ENCODE peak calls at places on chromosomes 1 and 21, in ten cellular contexts. One of them, this sample, is unnamed.

GRCh38 chr1:220528049-220528678 is at the start of gene MARK1:
- DNase-seq in nucleus accumbens: no peak
- DNase-seq in OCI-M1: no peak
- DNase-seq in H9: peak
- DNase-seq in H7: peak
- DNase-seq in fibroblast of the aortic adventitia: peak
- DNase-seq in NCI-H2029: peak
- DNase-seq in stimulated activated CD4-positive, alpha-beta T cell treated with anti-CD3 and anti-CD28 coated beads, Interleukin-1b, Interleukin-23, amount 100 ng/mL, for 1 hour: no peak
- DNase-seq in SW480: peak
- DNase-seq in NCI-H2081: peak
- DNase-seq in this sample: no peak

GRCh38 chr1:46152021-46152420 is 19.6 kb upstream of the PIK3R3 start:
- DNase-seq in SW480: no peak
- DNase-seq in stimulated activated CD4-positive, alpha-beta T cell treated with anti-CD3 and anti-CD28 coated beads, Interleukin-1b, Interleukin-23, amount 100 ng/mL, for 1 hour: no peak
- DNase-seq in fibroblast of the aortic adventitia: peak
- DNase-seq in H7: no peak
- DNase-seq in nucleus accumbens: no peak
- DNase-seq in NCI-H2081: no peak
- DNase-seq in H9: no peak
- DNase-seq in NCI-H2029: no peak
- DNase-seq in OCI-M1: no peak
- DNase-seq in this sample: peak

GRCh38 chr21:35281946-35282345 is 232.8 kb upstream of the RUNX1 start:
- DNase-seq in stimulated activated CD4-positive, alpha-beta T cell treated with anti-CD3 and anti-CD28 coated beads, Interleukin-1b, Interleukin-23, amount 100 ng/mL, for 1 hour: no peak
- DNase-seq in NCI-H2081: no peak
- DNase-seq in fibroblast of the aortic adventitia: no peak
- DNase-seq in NCI-H2029: no peak
- DNase-seq in H7: no peak
- DNase-seq in SW480: no peak
- DNase-seq in nucleus accumbens: no peak
- DNase-seq in H9: no peak
- DNase-seq in OCI-M1: peak
- DNase-seq in this sample: no peak

GRCh38 chr1:50637460-50637859 is 214.2 kb upstream of the DMRTA2 start:
- DNase-seq in H7: no peak
- DNase-seq in SW480: no peak
- DNase-seq in OCI-M1: no peak
- DNase-seq in nucleus accumbens: no peak
- DNase-seq in NCI-H2081: no peak
- DNase-seq in stimulated activated CD4-positive, alpha-beta T cell treated with anti-CD3 and anti-CD28 coated beads, Interleukin-1b, Interleukin-23, amount 100 ng/mL, for 1 hour: no peak
- DNase-seq in H9: no peak
- DNase-seq in fibroblast of the aortic adventitia: no peak
- DNase-seq in NCI-H2029: no peak
- DNase-seq in this sample: no peak

GRCh38 chr1:179178965-179179364 is 50.5 kb downstream of the ABL2 start:
- DNase-seq in OCI-M1: no peak
- DNase-seq in stimulated activated CD4-positive, alpha-beta T cell treated with anti-CD3 and anti-CD28 coated beads, Interleukin-1b, Interleukin-23, amount 100 ng/mL, for 1 hour: no peak
- DNase-seq in H9: no peak
- DNase-seq in fibroblast of the aortic adventitia: peak
- DNase-seq in nucleus accumbens: no peak
- DNase-seq in SW480: no peak
- DNase-seq in NCI-H2081: no peak
- DNase-seq in NCI-H2029: no peak
- DNase-seq in H7: no peak
- DNase-seq in this sample: no peak

GRCh38 chr1:1273152-1273534 is 511 bp downstream of the UBE2J2 start:
- DNase-seq in nucleus accumbens: no peak
- DNase-seq in OCI-M1: peak
- DNase-seq in stimulated activated CD4-positive, alpha-beta T cell treated with anti-CD3 and anti-CD28 coated beads, Interleukin-1b, Interleukin-23, amount 100 ng/mL, for 1 hour: no peak
- DNase-seq in H7: no peak
- DNase-seq in NCI-H2081: no peak
- DNase-seq in SW480: no peak
- DNase-seq in NCI-H2029: no peak
- DNase-seq in fibroblast of the aortic adventitia: no peak
- DNase-seq in H9: no peak
- DNase-seq in this sample: no peak

GRCh38 chr21:33844104-33844889 is 71.3 kb downstream of the ATP5PO start:
- DNase-seq in NCI-H2081: no peak
- DNase-seq in OCI-M1: no peak
- DNase-seq in fibroblast of the aortic adventitia: peak
- DNase-seq in stimulated activated CD4-positive, alpha-beta T cell treated with anti-CD3 and anti-CD28 coated beads, Interleukin-1b, Interleukin-23, amount 100 ng/mL, for 1 hour: no peak
- DNase-seq in nucleus accumbens: no peak
- DNase-seq in SW480: no peak
- DNase-seq in NCI-H2029: no peak
- DNase-seq in H7: no peak
- DNase-seq in H9: no peak
- DNase-seq in this sample: no peak

GRCh38 chr1:243421784-243422183 is 165.9 kb downstream of the SDCCAG8 start:
- DNase-seq in H9: peak
- DNase-seq in NCI-H2029: peak
- DNase-seq in H7: peak
- DNase-seq in nucleus accumbens: no peak
- DNase-seq in stimulated activated CD4-positive, alpha-beta T cell treated with anti-CD3 and anti-CD28 coated beads, Interleukin-1b, Interleukin-23, amount 100 ng/mL, for 1 hour: no peak
- DNase-seq in SW480: peak
- DNase-seq in OCI-M1: peak
- DNase-seq in fibroblast of the aortic adventitia: peak
- DNase-seq in NCI-H2081: peak
- DNase-seq in this sample: peak

GRCh38 chr1:20385630-20386029 is 95.0 kb downstream of the VWA5B1 start:
- DNase-seq in NCI-H2081: no peak
- DNase-seq in OCI-M1: no peak
- DNase-seq in H7: peak
- DNase-seq in NCI-H2029: no peak
- DNase-seq in stimulated activated CD4-positive, alpha-beta T cell treated with anti-CD3 and anti-CD28 coated beads, Interleukin-1b, Interleukin-23, amount 100 ng/mL, for 1 hour: no peak
- DNase-seq in nucleus accumbens: no peak
- DNase-seq in fibroblast of the aortic adventitia: no peak
- DNase-seq in SW480: no peak
- DNase-seq in H9: no peak
- DNase-seq in this sample: no peak